ENCODE peak calls at places on chromosome 14, in seven cellular contexts. E is NCI-H82; R is stimulated activated CD8-positive, alpha-beta memory T cell treated with anti-CD3 and anti-CD28 coated beads, Interleukin-2, amount 100 ng/mL, for 1 hour; H is right cardiac atrium; O is tibial nerve; G is GM13976; W is foreskin keratinocyte. J is an unnamed sample.

GRCh38 chr14:77062261-77062660 is 33.8 kb upstream of the IRF2BPL start:
- DNase-seq in R (no peak), G (no peak), E (no peak), H (no peak), W (no peak), O (no peak), J (no peak)

GRCh38 chr14:20969336-20969735 is 14.0 kb downstream of the RNASE2 start:
- DNase-seq in R (no peak), O (no peak), H (no peak), G (no peak), E (no peak), W (peak; percentile 67), J (no peak)

GRCh38 chr14:64508215-64508776 is 3.7 kb downstream of the ZBTB1 start:
- DNase-seq in E (peak; percentile 35), R (no peak), O (no peak), H (no peak), G (peak; percentile 62), W (no peak), J (peak; percentile 64)

GRCh38 chr14:23392613-23393012 is 15.5 kb downstream of the MYH6 start:
- DNase-seq in O (no peak), G (no peak), H (no peak), W (no peak), R (no peak), E (no peak), J (no peak)

GRCh38 chr14:23469906-23470403 is 452 bp downstream of the NGDN start:
- DNase-seq in O (no peak), H (no peak), W (no peak), R (no peak), E (no peak), G (no peak), J (no peak)

GRCh38 chr14:23344481-23344880 is 8.2 kb downstream of the SLC22A17 start:
- DNase-seq in H (no peak), R (no peak), E (no peak), G (no peak), W (no peak), O (no peak), J (no peak)

GRCh38 chr14:67704484-67705089 is 2.9 kb downstream of the RDH12 start:
- DNase-seq in W (peak; percentile 50), H (no peak), R (no peak), O (no peak), E (peak; percentile 67), G (peak; percentile 70), J (peak; percentile 45)

GRCh38 chr14:26596722-26597030 is 1.2 kb downstream of the NOVA1 start:
- DNase-seq in W (no peak), E (peak; percentile 31), O (no peak), H (no peak), R (no peak), G (no peak), J (no peak)

GRCh38 chr14:68260121-68260520 is 440.5 kb downstream of the RAD51B start:
- DNase-seq in G (no peak), H (no peak), E (no peak), W (no peak), O (no peak), R (no peak), J (no peak)

GRCh38 chr14:101834387-101835165 is 73.1 kb downstream of the PPP2R5C start:
- DNase-seq in O (no peak), E (no peak), W (no peak), R (no peak), H (no peak), G (no peak), J (no peak)

GRCh38 chr14:105019861-105020814 is 745 bp downstream of the CDCA4 start:
- DNase-seq in H (peak; percentile 31), E (peak; percentile 33), O (no peak), W (no peak), G (peak; percentile 63), R (peak; percentile 29), J (no peak)

GRCh38 chr14:90886297-90886830 is 70.1 kb upstream of the TTC7B start:
- DNase-seq in H (no peak), W (no peak), E (peak; percentile 52), O (no peak), R (no peak), G (no peak), J (no peak)

GRCh38 chr14:23457587-23458445 is 11.7 kb upstream of the NGDN start:
- DNase-seq in O (no peak), R (no peak), H (no peak), W (no peak), E (no peak), G (no peak), J (no peak)

GRCh38 chr14:99763527-99764221 is 29.5 kb upstream of the EML1 start:
- DNase-seq in G (no peak), E (no peak), R (no peak), W (no peak), O (no peak), H (no peak), J (no peak)

GRCh38 chr14:104093366-104094055 is 8.0 kb downstream of the ASPG start:
- DNase-seq in W (no peak), G (no peak), E (peak; percentile 31), R (no peak), H (peak; percentile 33), O (no peak), J (no peak)

GRCh38 chr14:77022219-77022852 is 6.2 kb downstream of the IRF2BPL start:
- DNase-seq in R (no peak), G (peak; percentile 69), H (no peak), E (peak; percentile 36), W (no peak), O (no peak), J (no peak)

GRCh38 chr14:103931422-103931821 is 3.2 kb downstream of the TDRD9 start:
- DNase-seq in E (no peak), W (no peak), H (no peak), O (no peak), R (no peak), G (no peak), J (no peak)

GRCh38 chr14:100056964-100057817 is 8.0 kb upstream of the EVL start:
- DNase-seq in W (peak; percentile 36), E (no peak), R (no peak), G (peak; percentile 74), H (no peak), O (no peak), J (no peak)

GRCh38 chr14:103043257-103043893 is 14.0 kb downstream of the CDC42BPB start:
- DNase-seq in H (no peak), W (no peak), E (no peak), G (no peak), O (no peak), R (no peak), J (no peak)

GRCh38 chr14:102922490-102923200 is at the start of gene AMN:
- DNase-seq in G (peak; percentile 72), E (no peak), H (peak; percentile 18), W (no peak), O (no peak), R (no peak), J (no peak)

GRCh38 chr14:24432259-24433131 is 2.7 kb downstream of the KHNYN start:
- DNase-seq in O (no peak), W (no peak), H (no peak), G (no peak), E (no peak), R (no peak), J (no peak)

GRCh38 chr14:104266643-104267575 is 128.5 kb downstream of the KIF26A start:
- DNase-seq in R (no peak), H (no peak), W (no peak), E (no peak), O (no peak), G (no peak), J (no peak)

GRCh38 chr14:58535084-58535483 is 102.7 kb upstream of the DACT1 start:
- DNase-seq in R (no peak), E (no peak), O (no peak), W (no peak), G (no peak), H (no peak), J (no peak)

GRCh38 chr14:68564826-68565760 is 227.8 kb downstream of the ZFP36L1 start:
- DNase-seq in O (no peak), R (no peak), H (no peak), E (no peak), G (no peak), W (peak; percentile 53), J (no peak)

GRCh38 chr14:54772451-54772881 is 130.2 kb downstream of the GCH1 start:
- DNase-seq in R (no peak), G (no peak), W (peak; percentile 34), O (no peak), H (no peak), E (no peak), J (no peak)

GRCh38 chr14:102323102-102323501 is 3.6 kb downstream of the ZNF839 start:
- DNase-seq in E (peak; percentile 50), O (peak; percentile 78), H (peak; percentile 77), G (no peak), R (no peak), W (peak; percentile 58), J (no peak)

GRCh38 chr14:57479197-57479596 is 14.5 kb downstream of the CCDC198 start:
- DNase-seq in O (no peak), R (no peak), W (no peak), H (no peak), E (no peak), G (no peak), J (no peak)

GRCh38 chr14:21118933-21119332 is 18.1 kb downstream of the TMEM253 start:
- DNase-seq in W (no peak), O (no peak), E (no peak), H (no peak), G (no peak), R (no peak), J (no peak)

GRCh38 chr14:76844223-76844622 is 18.0 kb downstream of the LRRC74A start:
- DNase-seq in W (peak; percentile 9), O (no peak), R (peak; percentile 13), H (peak; percentile 82), E (peak; percentile 37), G (no peak), J (no peak)

GRCh38 chr14:104865631-104866441 is 768 bp downstream of the CEP170B start:
- DNase-seq in W (peak; percentile 52), R (no peak), O (peak; percentile 38), H (peak; percentile 78), G (no peak), E (peak; percentile 49), J (no peak)

GRCh38 chr14:20400965-20401593 is 12.2 kb downstream of the TEP1 start:
- DNase-seq in O (no peak), E (no peak), W (peak; percentile 94), H (no peak), R (no peak), G (no peak), J (no peak)

GRCh38 chr14:35335388-35336092 is 43.4 kb downstream of the PSMA6 start:
- DNase-seq in W (no peak), H (peak; percentile 61), R (no peak), G (no peak), O (no peak), E (peak; percentile 21), J (no peak)

GRCh38 chr14:69643430-69644200 is 32.2 kb downstream of the SUSD6 start:
- DNase-seq in R (no peak), O (no peak), E (no peak), W (peak; percentile 97), H (no peak), G (no peak), J (no peak)

GRCh38 chr14:33175951-33176350 is 237.3 kb downstream of the NPAS3 start:
- DNase-seq in E (no peak), R (no peak), G (no peak), O (no peak), H (no peak), W (no peak), J (no peak)

GRCh38 chr14:32552766-32553165 is 223.7 kb downstream of the AKAP6 start:
- DNase-seq in O (no peak), E (no peak), G (no peak), H (no peak), R (no peak), W (no peak), J (no peak)

GRCh38 chr14:38278035-38278434 is 22.1 kb upstream of the CLEC14A start:
- DNase-seq in G (no peak), E (no peak), O (no peak), R (no peak), H (no peak), W (no peak), J (no peak)

GRCh38 chr14:94713115-94713514 is 56.8 kb downstream of the GSC start:
- DNase-seq in E (no peak), G (no peak), R (no peak), O (no peak), W (no peak), H (no peak), J (no peak)